ENCODE peak calls at places on chromosomes 12 and 14, in eight cellular contexts. C, N, D, G, T, V, W and X are unnamed samples.

GRCh38 chr12:80186727-80187217 is 87.4 kb downstream of the OTOGL start:
- DNase-seq in C (peak), N (peak), D (peak), G (peak), T (peak), V (peak), W (no peak), X (peak)

GRCh38 chr12:67370979-67371378 is 101.8 kb downstream of the CAND1 start:
- DNase-seq in C (no peak), N (no peak), D (no peak), G (no peak), T (no peak), V (no peak), W (no peak), X (no peak)

GRCh38 chr14:28751467-28752058 is 15.0 kb upstream of the FOXG1 start:
- DNase-seq in C (peak), N (no peak), D (no peak), G (peak), T (no peak), V (no peak), W (no peak), X (no peak)

GRCh38 chr14:75542585-75543091 is 20.4 kb downstream of the BATF start:
- DNase-seq in C (no peak), N (no peak), D (peak), G (peak), T (peak), V (peak), W (no peak), X (peak)

GRCh38 chr12:24854908-24855307 is 94.0 kb downstream of the BCAT1 start:
- DNase-seq in C (no peak), N (no peak), D (no peak), G (no peak), T (no peak), V (no peak), W (no peak), X (no peak)

GRCh38 chr12:130026608-130027176 is 122.9 kb upstream of the TMEM132D start:
- DNase-seq in C (peak), N (peak), D (no peak), G (peak), T (no peak), V (no peak), W (no peak), X (no peak)

GRCh38 chr12:113092478-113093408 is 36.2 kb downstream of the DTX1 start:
- DNase-seq in C (no peak), N (no peak), D (no peak), G (peak), T (no peak), V (no peak), W (no peak), X (no peak)

GRCh38 chr12:116662612-116663144 is 75.2 kb downstream of the SPRING1 start:
- DNase-seq in C (peak), N (peak), D (peak), G (no peak), T (no peak), V (no peak), W (no peak), X (no peak)

GRCh38 chr12:5068126-5068525 is 24.4 kb downstream of the KCNA5 start:
- DNase-seq in C (no peak), N (no peak), D (no peak), G (no peak), T (no peak), V (no peak), W (no peak), X (no peak)